ENCODE peak calls at places on chromosomes 16 and 17, in ten cellular contexts. O is effector memory CD4-positive, alpha-beta T cell; P is stimulated activated CD4-positive, alpha-beta T cell treated with anti-CD3 and anti-CD28 coated beads, Interleukin-2, amount 100 ng/mL, for 4 hours; L is SHP77; M is stimulated activated CD8-positive, alpha-beta memory T cell treated with anti-CD3 and anti-CD28 coated beads, Interleukin-15, amount 100 ng/mL, for 24 hours; V is AG08396; Z is HepG2; E is EL; D is H54; G is NCI-H1092 treated with DMSO at 0.1 percent for 48 hours. T is an unnamed sample.
A peak's percentile ranks its signal among the peaks of the same experiment; 100 is the strongest.

GRCh38 chr17:41551370-41551769 is 20.5 kb downstream of the KRT9 start:
- DNase-seq in Z (no peak), V (no peak), O (no peak), E (peak; percentile 34), P (no peak), L (no peak), D (no peak), G (no peak), M (no peak), T (no peak)

GRCh38 chr17:2713881-2714280 is 2.3 kb upstream of the CLUH start:
- DNase-seq in O (no peak), Z (no peak), V (no peak), L (no peak), P (no peak), G (no peak), M (no peak), D (no peak), E (no peak), T (no peak)

GRCh38 chr16:12141556-12141955 is 165.0 kb downstream of the SNX29 start:
- DNase-seq in P (no peak), Z (no peak), L (no peak), E (no peak), V (no peak), O (no peak), M (no peak), G (no peak), D (no peak), T (no peak)

GRCh38 chr16:85202631-85203461 is 90.6 kb upstream of the CIBAR2 start:
- DNase-seq in O (no peak), L (peak; percentile 36), G (no peak), V (peak; percentile 93), P (no peak), D (no peak), Z (no peak), E (peak; percentile 47), M (no peak), T (no peak)

GRCh38 chr16:68396481-68396880 is 51.8 kb downstream of the SMPD3 start:
- DNase-seq in L (no peak), M (no peak), P (peak; percentile 42), D (no peak), G (peak; percentile 15), O (peak; percentile 17), E (peak; percentile 53), V (peak; percentile 71), Z (peak; percentile 54), T (no peak)

GRCh38 chr17:80264793-80265075 is 4.1 kb downstream of the RNF213 start:
- DNase-seq in O (no peak), D (no peak), M (no peak), Z (no peak), L (no peak), P (no peak), E (no peak), G (no peak), V (no peak), T (no peak)

GRCh38 chr16:3762080-3762750 is 44.9 kb upstream of the TRAP1 start:
- DNase-seq in D (no peak), P (no peak), E (no peak), Z (no peak), L (no peak), V (no peak), M (no peak), O (no peak), G (no peak), T (no peak)

GRCh38 chr17:67836205-67836987 is 11.1 kb downstream of the BPTF start:
- DNase-seq in Z (no peak), V (no peak), E (peak; percentile 84), D (no peak), L (no peak), O (no peak), M (no peak), G (no peak), P (no peak), T (no peak)

GRCh38 chr16:588639-588888 is 1.3 kb upstream of the RAB40C start:
- DNase-seq in D (no peak), M (no peak), Z (no peak), G (no peak), L (no peak), V (no peak), O (peak; percentile 39), E (peak; percentile 64), P (no peak), T (peak; percentile 54)

GRCh38 chr17:50799582-50799981 is 32.3 kb upstream of the ANKRD40CL start:
- DNase-seq in D (no peak), P (no peak), V (no peak), Z (no peak), M (no peak), O (no peak), E (no peak), G (no peak), L (no peak), T (no peak)

GRCh38 chr17:40312131-40312731 is 3.3 kb downstream of the RARA start:
- DNase-seq in D (no peak), P (no peak), G (no peak), L (no peak), Z (no peak), V (peak; percentile 6), E (no peak), O (no peak), M (no peak), T (no peak)

GRCh38 chr17:64777413-64778101 is 115.5 kb upstream of the SMURF2 start:
- DNase-seq in P (no peak), M (no peak), V (no peak), D (no peak), L (no peak), E (no peak), O (no peak), G (peak; percentile 74), Z (no peak), T (no peak)

GRCh38 chr16:85903576-85903975 is 4.6 kb downstream of the IRF8 start:
- DNase-seq in L (no peak), G (no peak), O (no peak), D (no peak), P (no peak), Z (no peak), E (no peak), M (no peak), V (no peak), T (no peak)

GRCh38 chr16:73781297-73781696 is 515.3 kb upstream of the PSMD7 start:
- DNase-seq in G (no peak), M (no peak), P (no peak), E (no peak), D (no peak), Z (no peak), L (no peak), V (no peak), O (no peak), T (no peak)